ENCODE peak calls at places on chromosomes 6 and 20, in ten cellular contexts. W, Z, F, T, L, R, D, C, B and N are unnamed samples.

GRCh38 chr6:113591896-113592827 is 265.0 kb upstream of the MARCKS start:
- DNase-seq in F (no peak), B (no peak), R (no peak), L (no peak), D (no peak), Z (no peak), W (no peak), T (no peak), C (peak; percentile 49), N (no peak)

GRCh38 chr6:47241742-47242482 is 67.8 kb downstream of the TNFRSF21 start:
- DNase-seq in B (no peak), T (no peak), C (peak; percentile 14), R (no peak), D (no peak), F (no peak), L (no peak), W (no peak), Z (no peak), N (no peak)

GRCh38 chr20:31515775-31516107 is 1.5 kb downstream of the HM13 start:
- DNase-seq in C (peak; percentile 54), T (no peak), L (no peak), B (no peak), F (no peak), D (no peak), W (no peak), R (no peak), Z (no peak), N (no peak)

GRCh38 chr6:112296122-112296521 is 41.8 kb upstream of the LAMA4 start:
- DNase-seq in T (no peak), W (peak; percentile 68), Z (no peak), C (peak; percentile 12), B (no peak), R (peak; percentile 11), D (peak; percentile 39), L (no peak), F (no peak), N (no peak)

GRCh38 chr6:46011241-46012085 is 4.2 kb downstream of the CLIC5 start:
- DNase-seq in L (peak; percentile 46), W (no peak), R (no peak), F (no peak), T (no peak), Z (no peak), B (no peak), C (peak; percentile 93), D (peak; percentile 9), N (no peak)

GRCh38 chr6:30541515-30542403 is 14.5 kb downstream of the GNL1 start:
- DNase-seq in W (peak; percentile 76), B (no peak), D (peak; percentile 78), C (peak; percentile 92), R (peak; percentile 62), F (peak; percentile 84), L (peak; percentile 62), T (peak; percentile 75), Z (peak; percentile 74), N (peak; percentile 79)

GRCh38 chr6:8839626-8840025 is 404.3 kb upstream of the SLC35B3 start:
- DNase-seq in Z (no peak), L (no peak), W (no peak), F (no peak), C (no peak), D (no peak), B (no peak), T (no peak), R (no peak), N (no peak)

GRCh38 chr20:48761023-48761785 is 66.6 kb downstream of the PREX1 start:
- DNase-seq in C (peak; percentile 48), R (no peak), B (no peak), F (no peak), W (no peak), L (peak; percentile 58), T (peak; percentile 47), Z (peak; percentile 60), D (no peak), N (no peak)

GRCh38 chr6:137266032-137266586 is 46.9 kb upstream of the IFNGR1 start:
- DNase-seq in C (no peak), L (no peak), F (no peak), R (no peak), Z (no peak), D (no peak), B (no peak), W (no peak), T (no peak), N (no peak)

GRCh38 chr20:15616626-15617025 is 956.6 kb downstream of the KIF16B start:
- DNase-seq in B (no peak), Z (no peak), T (no peak), C (no peak), W (peak; percentile 14), D (no peak), F (no peak), R (no peak), L (no peak), N (no peak)

GRCh38 chr20:19875746-19876145 is 117.7 kb downstream of the RIN2 start:
- DNase-seq in L (no peak), R (no peak), W (no peak), T (peak; percentile 45), C (no peak), F (no peak), Z (no peak), B (no peak), D (no peak), N (no peak)

GRCh38 chr6:88165087-88165876 is 865 bp downstream of the CNR1 start:
- DNase-seq in B (no peak), Z (no peak), T (no peak), F (no peak), D (no peak), L (no peak), C (no peak), R (no peak), W (no peak), N (no peak)

GRCh38 chr6:34027445-34027936 is 118.4 kb downstream of the GRM4 start:
- DNase-seq in C (peak; percentile 49), B (no peak), D (peak; percentile 86), R (peak; percentile 52), L (peak; percentile 86), Z (peak; percentile 41), T (peak; percentile 43), F (peak; percentile 75), W (peak; percentile 7), N (no peak)
- TF ChIP-seq CTCF in C (peak; percentile 75), B (peak; percentile 76), D (peak; percentile 93), R (peak; percentile 76), L (peak; percentile 78), Z (peak; percentile 31), T (peak; percentile 87), F (peak; percentile 78), W (peak; percentile 82), N (peak; percentile 86)

DNA sequence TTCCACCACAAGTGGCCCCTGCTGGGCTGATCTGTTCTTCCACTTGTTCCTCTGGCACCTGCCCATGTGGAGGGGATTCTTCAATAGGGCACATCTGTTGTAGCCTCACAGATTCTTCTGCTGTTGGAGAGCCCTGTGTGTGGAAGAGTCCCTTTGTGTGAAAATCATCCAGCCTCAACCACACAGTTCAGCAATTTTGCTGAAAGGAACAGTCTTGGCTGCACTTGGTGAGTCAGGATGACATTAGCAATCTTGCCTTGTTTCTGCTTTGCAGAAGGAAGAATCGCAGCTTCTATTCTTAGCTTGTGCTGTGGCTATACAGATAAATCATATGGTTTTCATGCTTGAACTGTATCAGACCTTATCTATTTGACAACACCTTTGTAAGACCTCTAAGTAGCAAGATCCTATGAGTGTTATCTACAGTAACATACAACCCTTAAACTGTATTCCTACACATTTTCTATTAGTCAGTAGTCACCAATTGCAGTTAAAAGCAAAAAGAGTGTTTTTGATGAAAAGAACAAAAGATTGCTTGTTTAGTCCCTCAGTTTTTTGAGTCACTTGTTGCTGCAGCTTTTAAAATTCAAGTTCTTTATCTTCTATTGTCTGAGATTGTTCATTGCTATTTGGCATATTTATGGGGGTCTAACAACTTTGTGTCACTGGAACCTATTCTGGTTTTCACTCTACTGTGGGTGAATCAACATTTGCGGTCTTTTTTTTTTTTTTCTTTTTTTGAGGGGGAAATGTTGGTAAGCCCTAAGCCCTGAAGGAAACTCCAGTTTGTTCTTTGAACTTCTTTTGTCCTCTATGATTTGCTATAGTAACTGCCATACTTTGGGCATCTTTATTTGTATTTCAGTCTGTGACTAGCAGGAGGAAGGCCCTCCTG is 231.6 kb downstream of the TFAP2B start:
- DNase-seq in Z (no peak), F (no peak), B (no peak), D (no peak), C (no peak), R (no peak), W (no peak), L (no peak), T (no peak), N (no peak)
- TF ChIP-seq CTCF in Z (no peak), F (no peak), B (no peak), D (no peak), C (no peak), R (no peak), W (no peak), L (no peak), T (no peak), N (no peak)

GRCh38 chr20:38222923-38223742 is 37.4 kb downstream of the KIAA1755 start:
- DNase-seq in C (no peak), T (no peak), L (no peak), W (no peak), F (peak; percentile 40), D (no peak), Z (no peak), B (no peak), R (no peak), N (no peak)
- TF ChIP-seq CTCF in C (no peak), T (peak; percentile 4), L (peak; percentile 51), W (no peak), F (peak; percentile 2), D (no peak), Z (no peak), B (peak; percentile 29), R (peak; percentile 83), N (peak; percentile 36)

GRCh38 chr20:43506238-43506637 is 1.3 kb upstream of the L3MBTL1 start:
- DNase-seq in D (no peak), C (no peak), L (no peak), F (no peak), T (no peak), B (no peak), W (no peak), Z (no peak), R (no peak), N (no peak)

GRCh38 chr20:43507150-43508080 is at the start of gene L3MBTL1:
- DNase-seq in W (peak; percentile 28), B (no peak), R (peak; percentile 90), T (peak; percentile 57), C (peak; percentile 31), L (peak; percentile 69), D (peak; percentile 71), F (peak; percentile 84), Z (peak; percentile 37), N (peak; percentile 77)

GRCh38 chr20:43508106-43508505 is 609 bp downstream of the L3MBTL1 start:
- DNase-seq in C (no peak), F (no peak), B (no peak), W (no peak), T (no peak), R (no peak), D (peak; percentile 18), L (peak; percentile 38), Z (no peak), N (no peak)

GRCh38 chr20:43511879-43512278 is 4.4 kb downstream of the L3MBTL1 start:
- DNase-seq in T (no peak), C (no peak), W (no peak), F (no peak), L (no peak), D (no peak), B (no peak), Z (no peak), R (no peak), N (no peak)

DNA sequence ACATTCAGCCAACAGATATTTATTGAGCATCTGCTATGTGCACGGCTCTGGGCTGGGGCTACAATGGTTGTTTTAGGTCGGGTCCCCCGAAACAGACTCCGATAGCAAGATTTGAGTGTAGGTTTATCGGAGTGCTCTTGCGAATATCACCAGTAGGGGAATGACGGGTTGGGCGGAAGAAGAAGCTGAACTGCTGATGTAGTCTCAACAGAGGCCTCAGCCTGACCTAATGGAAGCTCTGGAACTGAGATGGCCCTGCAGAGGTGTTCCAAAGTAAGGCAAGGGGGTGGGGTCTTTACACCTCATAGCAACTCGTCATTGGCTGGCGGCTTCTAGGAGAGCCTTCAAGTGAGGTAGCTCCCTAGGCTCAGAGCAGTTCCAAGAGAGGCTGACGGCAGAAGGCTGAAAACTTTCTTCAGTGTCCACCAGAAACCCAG is 1.1 kb downstream of the L3MBTL1 start:
- DNase-seq in R (no peak), D (peak; percentile 13), C (no peak), T (no peak), Z (no peak), F (no peak), L (peak; percentile 32), B (no peak), W (no peak), N (no peak)
- TF ChIP-seq CTCF in R (no peak), D (peak; percentile 41), C (no peak), T (no peak), Z (no peak), F (no peak), L (no peak), B (peak; percentile 16), W (no peak), N (peak; percentile 53)